ENCODE peak calls at places on chromosomes 13 and 19, in six cellular contexts. One of them, this sample, is unnamed.
A peak's percentile ranks its signal among the peaks of the same experiment; 100 is the strongest.

GRCh38 chr19:42028304-42029216 is 34.5 kb upstream of the ATP1A3 start:
- DNase-seq in foreskin fibroblast: no peak
- DNase-seq in CD4-positive, alpha-beta memory T cell: no peak
- DNase-seq in lower lobe of right lung: no peak
- DNase-seq in pancreas: no peak
- DNase-seq in fibroblast of lung: no peak
- DNase-seq in this sample: no peak

GRCh38 chr19:6530385-6531162 is at the start of gene TNFSF9:
- DNase-seq in pancreas: peak; percentile 87
- DNase-seq in fibroblast of lung: peak; percentile 79
- DNase-seq in CD4-positive, alpha-beta memory T cell: peak; percentile 64
- DNase-seq in foreskin fibroblast: peak; percentile 86
- DNase-seq in lower lobe of right lung: peak; percentile 93
- DNase-seq in this sample: peak; percentile 85

GRCh38 chr19:39409207-39409885 is 2.7 kb downstream of the ZFP36 start:
- DNase-seq in lower lobe of right lung: peak; percentile 96
- DNase-seq in fibroblast of lung: no peak
- DNase-seq in pancreas: peak; percentile 94
- DNase-seq in foreskin fibroblast: peak; percentile 94
- DNase-seq in CD4-positive, alpha-beta memory T cell: peak; percentile 85
- DNase-seq in this sample: no peak

GRCh38 chr13:91162180-91162579 is 185.3 kb upstream of the MIR17HG start:
- DNase-seq in CD4-positive, alpha-beta memory T cell: no peak
- DNase-seq in lower lobe of right lung: no peak
- DNase-seq in pancreas: no peak
- DNase-seq in fibroblast of lung: no peak
- DNase-seq in foreskin fibroblast: no peak
- DNase-seq in this sample: no peak

GRCh38 chr19:35140898-35141626 is 2.0 kb upstream of the FXYD7 start:
- DNase-seq in lower lobe of right lung: peak; percentile 96
- DNase-seq in fibroblast of lung: peak; percentile 85
- DNase-seq in CD4-positive, alpha-beta memory T cell: peak; percentile 92
- DNase-seq in pancreas: peak; percentile 93
- DNase-seq in foreskin fibroblast: peak; percentile 95
- DNase-seq in this sample: peak; percentile 84

GRCh38 chr19:38891791-38892190 is 7.6 kb downstream of the SIRT2 start:
- DNase-seq in foreskin fibroblast: no peak
- DNase-seq in lower lobe of right lung: no peak
- DNase-seq in pancreas: no peak
- DNase-seq in fibroblast of lung: no peak
- DNase-seq in CD4-positive, alpha-beta memory T cell: no peak
- DNase-seq in this sample: no peak

GRCh38 chr13:83709751-83710515 is 172.3 kb downstream of the SLITRK1 start:
- DNase-seq in fibroblast of lung: no peak
- DNase-seq in CD4-positive, alpha-beta memory T cell: no peak
- DNase-seq in pancreas: no peak
- DNase-seq in lower lobe of right lung: no peak
- DNase-seq in foreskin fibroblast: no peak
- DNase-seq in this sample: no peak

GRCh38 chr19:2050349-2050990 is 574 bp downstream of the MKNK2 start:
- DNase-seq in lower lobe of right lung: no peak
- DNase-seq in fibroblast of lung: no peak
- DNase-seq in pancreas: peak; percentile 62
- DNase-seq in CD4-positive, alpha-beta memory T cell: no peak
- DNase-seq in foreskin fibroblast: peak; percentile 33
- DNase-seq in this sample: no peak

GRCh38 chr19:9847087-9847671 is 12.1 kb downstream of the PIN1 start:
- DNase-seq in pancreas: no peak
- DNase-seq in fibroblast of lung: peak; percentile 95
- DNase-seq in lower lobe of right lung: no peak
- DNase-seq in foreskin fibroblast: peak; percentile 97
- DNase-seq in CD4-positive, alpha-beta memory T cell: peak; percentile 17
- DNase-seq in this sample: peak; percentile 93

GRCh38 chr13:31072041-31072440 is 89.7 kb downstream of the HSPH1 start:
- DNase-seq in pancreas: no peak
- DNase-seq in fibroblast of lung: peak; percentile 33
- DNase-seq in CD4-positive, alpha-beta memory T cell: no peak
- DNase-seq in lower lobe of right lung: no peak
- DNase-seq in foreskin fibroblast: peak; percentile 52
- DNase-seq in this sample: peak; percentile 37

GRCh38 chr19:44876930-44877530 is 14.0 kb upstream of the TOMM40 start:
- DNase-seq in foreskin fibroblast: no peak
- DNase-seq in pancreas: no peak
- DNase-seq in CD4-positive, alpha-beta memory T cell: no peak
- DNase-seq in fibroblast of lung: no peak
- DNase-seq in lower lobe of right lung: no peak
- DNase-seq in this sample: no peak

GRCh38 chr13:43872181-43872580 is 7.4 kb downstream of the CCDC122 start:
- DNase-seq in foreskin fibroblast: peak; percentile 52
- DNase-seq in pancreas: no peak
- DNase-seq in CD4-positive, alpha-beta memory T cell: no peak
- DNase-seq in lower lobe of right lung: no peak
- DNase-seq in fibroblast of lung: no peak
- DNase-seq in this sample: no peak

GRCh38 chr13:61170791-61171330 is 244.8 kb downstream of the PCDH20 start:
- DNase-seq in lower lobe of right lung: no peak
- DNase-seq in CD4-positive, alpha-beta memory T cell: no peak
- DNase-seq in pancreas: no peak
- DNase-seq in fibroblast of lung: no peak
- DNase-seq in foreskin fibroblast: no peak
- DNase-seq in this sample: no peak

GRCh38 chr13:24742294-24742693 is 21.7 kb upstream of the RNF17 start:
- DNase-seq in fibroblast of lung: no peak
- DNase-seq in foreskin fibroblast: no peak
- DNase-seq in lower lobe of right lung: no peak
- DNase-seq in pancreas: no peak
- DNase-seq in CD4-positive, alpha-beta memory T cell: no peak
- DNase-seq in this sample: no peak

GRCh38 chr13:100511422-100511821 is 77.2 kb downstream of the GGACT start:
- DNase-seq in lower lobe of right lung: no peak
- DNase-seq in foreskin fibroblast: no peak
- DNase-seq in pancreas: no peak
- DNase-seq in fibroblast of lung: no peak
- DNase-seq in CD4-positive, alpha-beta memory T cell: no peak
- DNase-seq in this sample: no peak

GRCh38 chr13:28761586-28761985 is 42.8 kb upstream of the SLC46A3 start:
- DNase-seq in lower lobe of right lung: no peak
- DNase-seq in CD4-positive, alpha-beta memory T cell: no peak
- DNase-seq in foreskin fibroblast: peak; percentile 23
- DNase-seq in fibroblast of lung: no peak
- DNase-seq in pancreas: no peak
- DNase-seq in this sample: no peak

GRCh38 chr19:5452594-5453565 is 2.3 kb upstream of the ZNRF4 start:
- DNase-seq in pancreas: no peak
- DNase-seq in CD4-positive, alpha-beta memory T cell: no peak
- DNase-seq in foreskin fibroblast: peak; percentile 23
- DNase-seq in lower lobe of right lung: no peak
- DNase-seq in fibroblast of lung: no peak
- DNase-seq in this sample: peak; percentile 26

GRCh38 chr13:102768914-102769313 is 4.7 kb downstream of the TEX30 start:
- DNase-seq in foreskin fibroblast: no peak
- DNase-seq in lower lobe of right lung: no peak
- DNase-seq in CD4-positive, alpha-beta memory T cell: no peak
- DNase-seq in pancreas: no peak
- DNase-seq in fibroblast of lung: peak; percentile 46
- DNase-seq in this sample: no peak

GRCh38 chr13:111319521-111319920 is 921 bp upstream of the TEX29 start:
- DNase-seq in fibroblast of lung: no peak
- DNase-seq in CD4-positive, alpha-beta memory T cell: no peak
- DNase-seq in pancreas: no peak
- DNase-seq in foreskin fibroblast: no peak
- DNase-seq in lower lobe of right lung: no peak
- DNase-seq in this sample: no peak

GRCh38 chr13:92573467-92574057 is 653.0 kb upstream of the GPC6 start:
- DNase-seq in lower lobe of right lung: no peak
- DNase-seq in CD4-positive, alpha-beta memory T cell: no peak
- DNase-seq in pancreas: no peak
- DNase-seq in foreskin fibroblast: peak; percentile 4
- DNase-seq in fibroblast of lung: peak; percentile 20
- DNase-seq in this sample: peak; percentile 11

GRCh38 chr19:16380943-16381755 is 56.5 kb downstream of the KLF2 start:
- DNase-seq in foreskin fibroblast: no peak
- DNase-seq in lower lobe of right lung: peak; percentile 23
- DNase-seq in pancreas: no peak
- DNase-seq in CD4-positive, alpha-beta memory T cell: no peak
- DNase-seq in fibroblast of lung: no peak
- DNase-seq in this sample: no peak

GRCh38 chr13:43042410-43042921 is 19.1 kb downstream of the DNAJC15 start:
- DNase-seq in foreskin fibroblast: peak; percentile 21
- DNase-seq in pancreas: no peak
- DNase-seq in lower lobe of right lung: no peak
- DNase-seq in CD4-positive, alpha-beta memory T cell: no peak
- DNase-seq in fibroblast of lung: no peak
- DNase-seq in this sample: no peak

GRCh38 chr13:112842343-112842856 is 126.6 kb upstream of the MCF2L start:
- DNase-seq in foreskin fibroblast: no peak
- DNase-seq in pancreas: no peak
- DNase-seq in lower lobe of right lung: no peak
- DNase-seq in CD4-positive, alpha-beta memory T cell: no peak
- DNase-seq in fibroblast of lung: no peak
- DNase-seq in this sample: peak; percentile 61

GRCh38 chr13:28329395-28330158 is 165.4 kb downstream of the FLT1 start:
- DNase-seq in fibroblast of lung: peak; percentile 85
- DNase-seq in lower lobe of right lung: peak; percentile 58
- DNase-seq in CD4-positive, alpha-beta memory T cell: no peak
- DNase-seq in foreskin fibroblast: peak; percentile 97
- DNase-seq in pancreas: no peak
- DNase-seq in this sample: peak; percentile 97

GRCh38 chr13:86914757-86915156 is 756.4 kb upstream of the SLITRK5 start:
- DNase-seq in fibroblast of lung: no peak
- DNase-seq in lower lobe of right lung: no peak
- DNase-seq in CD4-positive, alpha-beta memory T cell: no peak
- DNase-seq in pancreas: no peak
- DNase-seq in foreskin fibroblast: no peak
- DNase-seq in this sample: no peak

DNA sequence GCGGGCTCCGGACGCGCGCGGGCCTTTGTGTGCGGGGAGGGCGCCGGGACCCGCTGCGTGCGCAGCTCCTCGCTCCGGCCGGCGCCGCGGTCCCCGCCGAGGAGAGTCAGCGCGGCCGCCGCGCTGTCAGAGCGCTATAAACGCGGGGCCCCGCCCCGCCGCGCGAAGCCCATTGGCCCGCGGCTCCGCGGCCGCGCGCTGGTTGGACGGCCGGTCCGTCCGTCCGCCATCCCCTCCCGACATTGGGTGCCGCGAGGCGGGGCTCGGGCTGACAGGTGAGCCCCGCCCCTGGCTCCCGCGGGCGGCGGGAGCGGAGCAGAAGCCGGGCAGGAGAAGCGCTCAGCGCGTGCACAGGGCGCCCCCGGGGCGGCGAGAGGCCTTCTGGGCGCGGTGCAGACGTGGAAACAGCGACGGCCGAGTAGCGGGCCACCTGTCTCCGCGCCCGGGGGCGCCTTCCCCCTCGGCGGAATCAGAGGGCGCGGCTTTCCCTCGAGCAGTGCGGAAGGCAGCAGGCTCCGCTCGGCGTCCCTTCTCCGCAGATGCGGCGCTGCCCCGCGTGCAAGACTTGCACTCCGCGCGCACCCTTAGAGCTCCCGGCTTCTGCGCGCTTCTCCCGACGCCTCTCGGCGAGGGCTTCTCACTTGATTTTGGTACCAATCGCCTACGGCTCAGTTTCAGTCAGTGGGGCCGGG is at the start of gene EFNB2:
- DNase-seq in lower lobe of right lung: peak; percentile 92
- DNase-seq in CD4-positive, alpha-beta memory T cell: peak; percentile 87
- DNase-seq in foreskin fibroblast: peak; percentile 99
- DNase-seq in fibroblast of lung: peak; percentile 90
- DNase-seq in pancreas: peak; percentile 93
- DNase-seq in this sample: peak; percentile 75
- H3K4me3 ChIP-seq in lower lobe of right lung: peak within 1 kb of the TSS; percentile 88
- H3K4me3 ChIP-seq in CD4-positive, alpha-beta memory T cell: peak within 1 kb of the TSS; percentile 77
- H3K4me3 ChIP-seq in foreskin fibroblast: peak within 1 kb of the TSS; percentile 69
- H3K4me3 ChIP-seq in fibroblast of lung: peak within 1 kb of the TSS; percentile 84
- H3K4me3 ChIP-seq in pancreas: peak within 1 kb of the TSS; percentile 73
- H3K4me3 ChIP-seq in this sample: peak within 1 kb of the TSS; percentile 94

DNA sequence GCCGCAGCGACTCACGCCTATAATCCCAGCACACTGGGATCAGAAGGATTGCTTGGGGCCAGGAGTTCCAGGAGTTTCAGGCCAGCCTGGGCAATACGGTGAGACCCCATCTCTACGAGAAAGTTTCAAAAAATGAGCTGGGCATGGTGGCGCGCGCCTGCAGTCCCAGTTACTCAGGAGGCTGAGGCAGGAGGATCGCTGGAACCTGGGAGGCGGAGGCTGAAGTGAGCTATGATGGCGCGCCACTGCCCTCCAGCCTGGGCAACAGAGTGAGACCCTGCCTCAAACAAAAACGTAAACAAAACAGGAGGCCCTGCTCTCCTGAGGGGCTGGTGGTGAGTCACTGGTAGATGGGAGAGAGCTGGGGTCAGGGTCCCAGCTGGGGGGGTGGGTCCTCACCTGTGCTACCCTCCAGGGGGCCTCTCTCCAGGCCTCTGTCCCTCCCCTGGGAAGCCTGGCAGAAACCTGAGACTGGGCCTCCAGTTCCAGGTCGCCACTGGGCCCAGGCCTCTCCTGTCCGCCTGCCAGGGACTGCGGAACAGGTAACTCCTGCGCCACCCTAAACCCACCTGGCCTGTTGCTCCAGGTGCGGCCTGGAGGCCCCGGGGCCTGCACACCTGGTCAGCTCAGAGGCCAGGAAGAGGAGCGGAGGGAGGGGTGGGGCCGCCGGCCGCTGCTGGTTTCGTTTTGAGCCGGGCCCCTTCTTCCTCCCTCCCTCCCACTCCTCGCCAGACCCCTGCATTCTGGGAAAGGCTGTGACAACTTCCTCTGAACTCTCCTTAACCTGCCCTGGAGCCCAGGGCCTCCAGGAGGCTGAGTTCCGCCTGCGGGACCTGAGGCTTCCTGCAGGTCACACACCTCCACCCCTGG is 17.2 kb upstream of the ZBTB7A start:
- DNase-seq in foreskin fibroblast: no peak
- DNase-seq in pancreas: no peak
- DNase-seq in CD4-positive, alpha-beta memory T cell: peak; percentile 43
- DNase-seq in fibroblast of lung: no peak
- DNase-seq in lower lobe of right lung: peak; percentile 77
- DNase-seq in this sample: no peak
- H3K4me3 ChIP-seq in foreskin fibroblast: no peak overlapping the region
- H3K4me3 ChIP-seq in pancreas: no peak overlapping the region
- H3K4me3 ChIP-seq in CD4-positive, alpha-beta memory T cell: no peak overlapping the region
- H3K4me3 ChIP-seq in fibroblast of lung: no peak overlapping the region
- H3K4me3 ChIP-seq in lower lobe of right lung: peak overlapping the region; percentile 40
- H3K4me3 ChIP-seq in this sample: no peak overlapping the region

DNA sequence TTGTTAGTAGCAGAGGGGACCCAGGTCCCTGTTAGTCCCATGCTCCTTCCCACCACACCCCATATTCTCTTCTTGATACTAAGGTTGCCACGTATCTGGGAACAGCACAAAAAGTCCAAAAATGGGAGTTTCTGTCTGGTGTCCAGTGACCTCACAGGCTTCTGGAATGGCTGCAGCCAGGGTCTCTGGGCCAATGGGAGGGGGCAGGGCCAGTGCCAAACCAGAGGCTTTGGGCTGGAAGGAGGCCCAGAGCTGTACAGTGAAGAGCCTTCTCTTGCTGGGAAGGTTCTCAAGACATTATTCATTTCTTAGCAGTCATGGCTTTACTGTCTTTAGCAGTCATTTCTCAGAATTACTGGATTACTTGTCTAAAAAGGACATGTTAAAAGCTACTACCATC is 119.2 kb downstream of the FRY start:
- DNase-seq in fibroblast of lung: peak; percentile 93
- DNase-seq in pancreas: peak; percentile 20
- DNase-seq in lower lobe of right lung: no peak
- DNase-seq in CD4-positive, alpha-beta memory T cell: no peak
- DNase-seq in foreskin fibroblast: peak; percentile 57
- DNase-seq in this sample: no peak
- H3K4me3 ChIP-seq in fibroblast of lung: no peak overlapping the region
- H3K4me3 ChIP-seq in pancreas: no peak overlapping the region
- H3K4me3 ChIP-seq in lower lobe of right lung: no peak overlapping the region
- H3K4me3 ChIP-seq in CD4-positive, alpha-beta memory T cell: no peak overlapping the region
- H3K4me3 ChIP-seq in foreskin fibroblast: no peak overlapping the region
- H3K4me3 ChIP-seq in this sample: no peak overlapping the region

GRCh38 chr13:26476744-26477129 is 80.7 kb upstream of the WASF3 start:
- DNase-seq in fibroblast of lung: no peak
- DNase-seq in lower lobe of right lung: no peak
- DNase-seq in foreskin fibroblast: no peak
- DNase-seq in pancreas: no peak
- DNase-seq in CD4-positive, alpha-beta memory T cell: no peak
- DNase-seq in this sample: no peak
- H3K4me3 ChIP-seq in fibroblast of lung: no peak overlapping the region
- H3K4me3 ChIP-seq in lower lobe of right lung: peak overlapping the region; percentile 28
- H3K4me3 ChIP-seq in foreskin fibroblast: no peak overlapping the region
- H3K4me3 ChIP-seq in pancreas: no peak overlapping the region
- H3K4me3 ChIP-seq in CD4-positive, alpha-beta memory T cell: no peak overlapping the region
- H3K4me3 ChIP-seq in this sample: peak overlapping the region; percentile 22

This sample was measured in brain microvascular endothelial cell.